ENCODE peak calls at places on chromosome 6, in six cellular contexts. X is IMR-90, F is H9, T is neuronal stem cell, K is mesenchymal stem cell, A is trophoblast cell. W is an unnamed sample.

GRCh38 chr6:81985191-81985590 is 232.7 kb upstream of the TENT5A start:
- DNase-seq in F (no peak), X (peak), A (no peak), K (no peak), T (no peak), W (no peak)

GRCh38 chr6:84399003-84399402 is 171.6 kb upstream of the CEP162 start:
- DNase-seq in X (no peak), K (no peak), T (no peak), A (no peak), F (no peak), W (no peak)

GRCh38 chr6:139473239-139473701 is 98.8 kb upstream of the CITED2 start:
- DNase-seq in X (no peak), F (peak), K (peak), A (peak), T (no peak), W (no peak)

GRCh38 chr6:20479075-20479871 is 55.0 kb upstream of the CDKAL1 start:
- DNase-seq in T (no peak), X (no peak), A (no peak), F (no peak), K (no peak), W (no peak)

GRCh38 chr6:15073344-15073789 is 172.5 kb upstream of the JARID2 start:
- DNase-seq in K (no peak), T (no peak), X (peak), A (no peak), F (no peak), W (no peak)

GRCh38 chr6:28709478-28710349 is 184.0 kb downstream of the GPX5 start:
- DNase-seq in T (peak), K (peak), X (no peak), A (peak), F (peak), W (no peak)

GRCh38 chr6:13355043-13355945 is 27.0 kb upstream of the TBC1D7 start:
- DNase-seq in T (no peak), K (peak), A (peak), X (peak), F (no peak), W (no peak)

GRCh38 chr6:27237089-27237723 is 10.3 kb upstream of the PRSS16 start:
- DNase-seq in X (peak), F (peak), A (no peak), K (peak), T (no peak), W (peak)

GRCh38 chr6:45116714-45117410 is 211.3 kb upstream of the RUNX2 start:
- DNase-seq in A (no peak), K (peak), F (no peak), T (no peak), X (peak), W (no peak)

GRCh38 chr6:15960740-15961629 is 167.9 kb upstream of the MYLIP start:
- DNase-seq in T (no peak), F (peak), K (no peak), A (no peak), X (no peak), W (peak)

GRCh38 chr6:154292855-154293519 is 63.6 kb downstream of the IPCEF1 start:
- DNase-seq in A (no peak), T (no peak), X (peak), F (no peak), K (peak), W (no peak)

GRCh38 chr6:159982726-159983506 is 14.0 kb downstream of the IGF2R start:
- DNase-seq in T (no peak), X (peak), A (no peak), K (no peak), F (no peak), W (no peak)

GRCh38 chr6:157246048-157246630 is 77.2 kb downstream of the TMEM242 start:
- DNase-seq in K (no peak), T (no peak), X (no peak), A (no peak), F (no peak), W (no peak)

GRCh38 chr6:18388252-18388651 is 1.1 kb downstream of the RNF144B start:
- DNase-seq in A (no peak), X (no peak), K (no peak), F (no peak), T (no peak), W (no peak)

GRCh38 chr6:130760006-130760405 is 67.2 kb upstream of the SMLR1 start:
- DNase-seq in T (peak), A (peak), F (peak), K (peak), X (peak), W (no peak)

GRCh38 chr6:13261464-13261994 is 66.8 kb downstream of the TBC1D7 start:
- DNase-seq in F (no peak), X (no peak), K (no peak), A (no peak), T (no peak), W (no peak)

GRCh38 chr6:71334768-71335167 is 46.2 kb downstream of the OGFRL1 start:
- DNase-seq in A (no peak), X (no peak), F (no peak), T (no peak), K (no peak), W (no peak)

GRCh38 chr6:65259080-65259479 is 447.9 kb downstream of the EYS start:
- DNase-seq in F (no peak), T (no peak), K (peak), X (peak), A (no peak), W (no peak)

GRCh38 chr6:147077251-147077650 is 127.0 kb upstream of the STXBP5 start:
- DNase-seq in K (no peak), F (no peak), X (no peak), T (no peak), A (no peak), W (no peak)

GRCh38 chr6:90297124-90297865 is 652 bp upstream of the BACH2 start:
- DNase-seq in K (no peak), T (peak), F (peak), X (no peak), A (no peak), W (no peak)

GRCh38 chr6:116326392-116326717 is 44.4 kb upstream of the DSE start:
- DNase-seq in A (no peak), K (no peak), T (no peak), F (no peak), X (no peak), W (no peak)

GRCh38 chr6:162343196-162343901 is 384.2 kb downstream of the PRKN start:
- DNase-seq in K (no peak), T (no peak), A (no peak), X (no peak), F (no peak), W (no peak)

GRCh38 chr6:134170844-134171243 is 118.4 kb upstream of the SLC2A12 start:
- DNase-seq in A (peak), T (no peak), F (no peak), X (peak), K (no peak), W (no peak)

GRCh38 chr6:26216015-26216885 is 129.0 kb downstream of the HFE start:
- DNase-seq in X (peak), K (peak), F (peak), A (peak), T (no peak), W (no peak)

GRCh38 chr6:42203217-42203616 is 8.5 kb upstream of the GUCA1B start:
- DNase-seq in K (no peak), F (no peak), X (no peak), T (no peak), A (no peak), W (no peak)

GRCh38 chr6:17585766-17586502 is 14.2 kb upstream of the FAM8A1 start:
- DNase-seq in X (no peak), T (no peak), A (peak), K (no peak), F (peak), W (no peak)

GRCh38 chr6:5995705-5996686 is 10.7 kb downstream of the NRN1 start:
- DNase-seq in A (peak), T (no peak), F (peak), X (peak), K (no peak), W (peak)

GRCh38 chr6:71498643-71499042 is 210.0 kb downstream of the OGFRL1 start:
- DNase-seq in X (no peak), T (no peak), K (no peak), A (no peak), F (no peak), W (no peak)

GRCh38 chr6:157267654-157268053 is 55.7 kb downstream of the TMEM242 start:
- DNase-seq in K (no peak), F (peak), T (no peak), A (no peak), X (no peak), W (no peak)

GRCh38 chr6:170108890-170109587 is 181.8 kb downstream of the DLL1 start:
- DNase-seq in A (no peak), F (no peak), T (no peak), K (no peak), X (no peak), W (no peak)

GRCh38 chr6:75296811-75297779 is 12.5 kb upstream of the TMEM30A start:
- DNase-seq in F (no peak), K (peak), X (peak), A (no peak), T (peak), W (no peak)

GRCh38 chr6:139376604-139377218 is 2.3 kb upstream of the CITED2 start:
- DNase-seq in X (peak), A (peak), K (peak), T (no peak), F (no peak), W (no peak)

GRCh38 chr6:129248976-129249375 is 366.0 kb downstream of the LAMA2 start:
- DNase-seq in T (no peak), X (no peak), F (no peak), A (no peak), K (no peak), W (no peak)

GRCh38 chr6:168007592-168008338 is 10.3 kb downstream of the KIF25 start:
- DNase-seq in A (peak), F (no peak), T (no peak), X (peak), K (peak), W (peak)

DNA sequence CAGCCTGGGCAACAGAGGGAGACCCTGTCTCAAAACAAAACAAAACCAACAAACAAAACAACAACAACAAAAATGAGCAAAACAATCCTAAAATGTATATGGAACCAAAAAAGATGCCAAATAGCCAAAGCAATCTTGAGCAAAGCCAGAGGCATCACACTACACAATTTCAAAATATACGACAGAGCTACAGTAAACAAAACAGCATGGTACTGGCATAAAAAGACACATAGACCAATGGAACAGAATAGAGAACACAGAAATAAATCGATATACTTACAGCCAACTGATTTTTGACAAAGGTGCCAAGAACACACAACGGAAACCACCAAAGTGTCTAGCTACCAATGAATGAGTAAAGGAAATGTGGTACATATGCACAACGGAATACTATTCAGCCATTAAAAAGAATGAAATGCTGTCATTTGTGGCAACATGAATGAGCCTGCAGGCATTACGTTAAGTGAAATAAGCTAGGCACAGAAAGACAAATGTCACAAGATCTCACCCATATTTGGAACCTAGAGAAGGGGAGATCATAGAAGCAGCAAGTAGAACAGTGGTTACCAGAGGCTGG is 16.4 kb downstream of the PXDC1 start:
- DNase-seq in A (no peak), T (no peak), F (no peak), X (no peak), K (no peak), W (no peak)
- H4K91ac ChIP-seq in A (no peak), T (no peak), F (no peak), X (no peak), K (no peak), W (no peak)

GRCh38 chr6:105539879-105540278 is 137.0 kb upstream of the PREP start:
- DNase-seq in X (no peak), A (no peak), T (no peak), K (no peak), F (no peak), W (no peak)
- H4K91ac ChIP-seq in X (no peak), A (no peak), T (no peak), K (no peak), F (no peak), W (no peak)

GRCh38 chr6:7165736-7166296 is 58.1 kb downstream of the RREB1 start:
- DNase-seq in F (no peak), T (no peak), K (peak), A (no peak), X (no peak), W (no peak)

GRCh38 chr6:7165002-7165735 is 57.4 kb downstream of the RREB1 start:
- DNase-seq in X (peak), T (no peak), A (no peak), K (peak), F (no peak), W (no peak)

GRCh38 chr6:7161845-7162244 is 54.1 kb downstream of the RREB1 start:
- DNase-seq in T (no peak), K (no peak), A (no peak), X (no peak), F (no peak), W (no peak)

GRCh38 chr6:7164536-7165001 is 56.8 kb downstream of the RREB1 start:
- DNase-seq in K (no peak), F (no peak), X (no peak), T (no peak), A (no peak), W (no peak)

DNA sequence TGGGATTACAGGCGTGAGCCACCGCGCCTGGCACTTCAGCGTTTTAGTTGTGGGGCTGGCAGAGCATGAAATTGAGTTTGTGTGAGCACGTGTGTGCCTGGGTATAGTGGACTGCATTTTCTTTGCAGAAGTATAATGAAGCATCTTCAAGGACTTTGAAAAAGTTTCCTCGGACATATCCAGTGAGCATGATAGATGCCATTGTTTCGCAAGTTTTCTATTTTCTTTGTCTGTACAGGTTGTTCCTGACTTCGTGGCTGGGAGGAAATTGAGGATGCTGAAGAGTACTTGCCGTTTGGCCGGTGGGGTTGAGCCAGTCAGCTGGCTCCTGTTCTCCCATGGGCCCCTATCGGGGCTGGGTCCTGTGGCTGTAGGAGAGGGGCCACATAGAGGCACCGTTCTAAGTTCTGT is 55.9 kb downstream of the RREB1 start:
- DNase-seq in T (no peak), X (no peak), F (no peak), K (no peak), A (no peak), W (no peak)
- H4K91ac ChIP-seq in T (no peak), X (no peak), F (no peak), K (no peak), A (no peak), W (no peak)

GRCh38 chr6:108623995-108624394 is 63.3 kb downstream of the FOXO3 start:
- DNase-seq in K (no peak), F (no peak), X (no peak), T (no peak), A (no peak), W (no peak)
- H4K91ac ChIP-seq in K (no peak), F (no peak), X (no peak), T (no peak), A (no peak), W (no peak)

GRCh38 chr6:148544421-148544820 is 201.8 kb downstream of the SASH1 start:
- DNase-seq in X (no peak), A (no peak), F (no peak), K (no peak), T (no peak), W (no peak)
- H4K91ac ChIP-seq in X (no peak), A (no peak), F (no peak), K (no peak), T (no peak), W (no peak)

GRCh38 chr6:121756643-121757042 is 321.2 kb downstream of the GJA1 start:
- DNase-seq in K (no peak), T (no peak), X (no peak), F (no peak), A (no peak), W (no peak)
- H4K91ac ChIP-seq in K (no peak), T (no peak), X (no peak), F (no peak), A (no peak), W (no peak)

GRCh38 chr6:69861986-69862385 is 4.4 kb upstream of the COL19A1 start:
- DNase-seq in A (no peak), X (no peak), F (no peak), T (no peak), K (no peak), W (no peak)
- H4K91ac ChIP-seq in A (no peak), X (no peak), F (no peak), T (no peak), K (no peak), W (no peak)

GRCh38 chr6:109258129-109258528 is 124.1 kb downstream of the CD164 start:
- DNase-seq in T (no peak), X (no peak), K (no peak), F (no peak), A (no peak), W (no peak)
- H4K91ac ChIP-seq in T (no peak), X (no peak), K (no peak), F (no peak), A (no peak), W (no peak)

DNA sequence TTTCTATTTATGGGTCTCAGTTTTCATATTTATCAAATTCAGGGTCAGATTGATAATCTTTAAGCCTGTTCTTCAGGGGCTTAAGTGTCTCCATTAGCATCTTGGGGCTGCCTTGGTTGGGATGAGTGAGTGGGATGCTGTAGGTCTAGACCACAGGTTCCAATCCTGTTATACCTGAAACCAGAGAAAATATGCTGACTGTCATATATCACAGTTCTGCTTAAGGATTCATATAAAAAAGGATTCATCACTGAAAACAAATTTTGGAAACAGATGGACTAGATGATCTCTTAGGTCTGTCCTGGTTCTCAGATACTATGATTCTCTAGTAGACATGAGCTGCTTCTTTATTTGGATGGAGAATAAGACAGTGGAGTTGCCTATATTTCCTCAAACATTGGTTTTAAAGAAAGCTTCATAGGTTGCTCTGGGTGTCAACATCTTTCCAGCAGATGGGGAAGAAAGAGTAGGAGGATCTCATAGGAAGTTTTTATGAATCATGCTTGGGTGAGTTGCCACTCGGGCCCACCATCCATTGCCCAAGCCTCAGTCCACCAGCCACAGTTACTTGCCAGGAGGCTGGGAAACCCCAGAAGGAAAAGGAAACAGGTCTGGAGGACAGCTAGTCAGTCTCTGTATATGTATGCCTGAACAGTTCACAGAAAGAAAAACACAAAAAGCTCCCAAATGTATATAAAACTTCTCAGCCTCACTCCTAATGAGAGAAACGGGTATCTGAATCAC is 42.9 kb upstream of the MAP7 start:
- DNase-seq in K (peak), F (no peak), X (peak), A (peak), T (no peak), W (no peak)
- H4K91ac ChIP-seq in K (peak), F (no peak), X (peak), A (no peak), T (no peak), W (peak)

DNA sequence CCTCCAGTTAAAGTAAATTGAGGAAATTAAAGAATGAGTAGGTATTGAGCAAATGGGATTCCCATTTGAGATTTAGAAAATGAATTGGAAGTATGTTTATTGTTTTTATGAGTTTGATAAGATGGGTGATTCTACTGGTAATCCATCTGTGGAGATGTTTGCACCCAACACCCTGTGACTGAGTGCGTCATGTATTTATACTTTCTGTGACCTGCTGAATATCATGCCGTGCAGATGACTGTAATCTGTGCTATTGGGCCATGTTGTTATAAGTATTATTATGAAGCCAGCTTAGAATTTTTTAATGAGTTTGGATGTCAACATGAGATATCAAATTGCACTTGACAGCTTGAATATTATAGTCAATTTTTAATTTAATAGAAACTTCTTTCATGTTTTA is 17.7 kb downstream of the FAM83B start:
- DNase-seq in X (no peak), A (no peak), T (no peak), K (no peak), F (no peak), W (no peak)
- H4K91ac ChIP-seq in X (no peak), A (no peak), T (no peak), K (no peak), F (no peak), W (no peak)